ENCODE peak calls at places on chromosomes 16 and 17, in nine cellular contexts. H is testis, Z is sigmoid colon, I is A549, V is endothelial cell of umbilical vein, L is heart left ventricle, Q is right lobe of liver, A is body of pancreas, N is gastrocnemius medialis. Y is an unnamed sample.

GRCh38 chr17:43860077-43860725 is 13.2 kb downstream of the CD300LG start:
- DNase-seq in A (no peak), H (peak; percentile 60), Q (no peak), V (no peak), I (no peak), N (no peak), Z (peak; percentile 52), L (no peak), Y (no peak)

GRCh38 chr17:34252890-34253525 is 2.1 kb upstream of the CCL2 start:
- DNase-seq in V (no peak), Z (no peak), L (no peak), Q (no peak), H (no peak), A (no peak), N (no peak), I (no peak), Y (no peak)

GRCh38 chr17:73028311-73028755 is 64.2 kb downstream of the SLC39A11 start:
- DNase-seq in N (no peak), A (no peak), H (no peak), Q (no peak), L (no peak), Z (no peak), V (no peak), I (no peak), Y (no peak)

GRCh38 chr17:14019186-14019956 is 49.9 kb upstream of the COX10 start:
- DNase-seq in Z (no peak), N (no peak), V (no peak), Q (peak; percentile 37), H (no peak), I (no peak), A (no peak), L (no peak), Y (no peak)

GRCh38 chr17:48505788-48506187 is 25.0 kb downstream of the HOXB1 start:
- DNase-seq in N (no peak), Z (no peak), H (no peak), A (peak; percentile 38), Q (no peak), V (peak; percentile 77), I (peak; percentile 78), L (no peak), Y (no peak)

GRCh38 chr16:12119562-12119961 is 143.0 kb downstream of the SNX29 start:
- DNase-seq in A (no peak), H (peak; percentile 59), I (no peak), Q (no peak), N (no peak), L (peak; percentile 45), Z (no peak), V (no peak), Y (peak; percentile 68)

GRCh38 chr17:78316867-78317816 is 42.7 kb downstream of the SOCS3 start:
- DNase-seq in A (peak; percentile 75), I (peak; percentile 89), L (no peak), Z (no peak), V (no peak), N (no peak), H (no peak), Q (peak; percentile 64), Y (peak; percentile 92)

GRCh38 chr17:43021739-43022512 is at the start of gene VAT1:
- DNase-seq in V (peak; percentile 78), Z (peak; percentile 91), N (peak; percentile 54), L (peak; percentile 88), Q (peak; percentile 86), I (peak; percentile 94), A (peak; percentile 82), H (peak; percentile 89), Y (peak; percentile 82)

GRCh38 chr16:69865701-69866100 is 85.4 kb upstream of the CLEC18A start:
- DNase-seq in L (peak; percentile 52), H (no peak), Q (no peak), N (no peak), V (no peak), Z (no peak), A (no peak), I (no peak), Y (no peak)

GRCh38 chr17:82089723-82090548 is 8.1 kb downstream of the FASN start:
- DNase-seq in I (no peak), L (no peak), Q (no peak), H (no peak), N (no peak), A (no peak), V (no peak), Z (no peak), Y (no peak)

GRCh38 chr16:30997000-30997886 is 12.2 kb downstream of the HSD3B7 start:
- DNase-seq in A (peak; percentile 83), Q (peak; percentile 94), I (peak; percentile 93), V (peak; percentile 37), Z (peak; percentile 95), L (peak; percentile 83), H (peak; percentile 86), N (peak; percentile 67), Y (peak; percentile 54)

GRCh38 chr17:8376302-8377067 is at the start of gene KRABD2:
- DNase-seq in Z (peak; percentile 93), A (peak; percentile 97), V (peak; percentile 92), I (peak; percentile 99), H (peak; percentile 93), L (peak; percentile 95), N (peak; percentile 84), Q (peak; percentile 94), Y (peak; percentile 90)

GRCh38 chr16:12546918-12547607 is 256.6 kb downstream of the CPPED1 start:
- DNase-seq in Q (no peak), N (no peak), H (no peak), A (no peak), Z (no peak), L (no peak), V (peak; percentile 6), I (no peak), Y (no peak)

GRCh38 chr17:4492762-4493561 is 5.7 kb upstream of the SPNS2 start:
- DNase-seq in H (peak; percentile 75), I (peak; percentile 64), V (peak; percentile 54), L (no peak), Z (no peak), Q (peak; percentile 34), A (peak; percentile 38), N (no peak), Y (peak; percentile 45)

DNA sequence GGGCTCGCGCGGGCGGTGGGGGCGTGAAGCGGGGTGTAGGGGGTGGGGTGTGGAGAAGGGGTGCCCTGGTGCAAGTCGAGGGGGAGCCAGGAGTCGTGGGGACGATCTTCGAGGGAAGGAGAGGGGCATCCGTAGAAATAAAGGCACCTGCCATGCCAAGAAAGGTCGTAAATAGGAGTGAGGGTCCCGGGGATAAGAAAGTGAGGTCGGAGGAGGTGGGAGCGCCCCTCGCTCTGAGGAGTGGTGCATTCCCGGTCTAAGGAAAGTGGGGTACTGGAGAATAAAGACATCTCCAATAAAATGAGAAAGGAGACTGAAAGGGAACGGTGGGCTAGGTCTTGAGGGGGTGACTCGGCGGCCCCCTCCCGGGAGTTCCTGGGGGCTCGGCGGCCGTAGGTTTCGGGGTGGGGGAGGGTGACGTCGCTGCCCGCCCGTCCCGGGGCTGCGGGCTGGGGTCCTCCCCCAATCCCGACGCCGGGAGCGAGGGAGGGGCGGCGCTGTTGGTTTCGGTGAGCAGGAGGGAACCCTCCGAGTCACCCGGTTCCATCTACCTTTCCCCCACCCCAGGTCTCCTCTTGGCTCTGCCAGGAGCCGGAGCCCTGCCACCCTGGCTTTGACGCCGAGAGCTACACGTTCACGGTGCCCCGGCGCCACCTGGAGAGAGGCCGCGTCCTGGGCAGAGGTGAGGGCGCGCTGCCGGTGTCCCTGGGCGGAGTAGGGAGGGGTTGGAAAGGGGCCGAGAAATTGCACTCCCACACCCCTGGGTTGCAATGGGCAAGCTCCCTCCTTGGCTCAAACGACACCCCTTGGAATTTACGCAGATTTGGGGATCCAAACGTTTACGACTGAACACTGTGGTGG is 868 bp downstream of the CDH1 start:
- DNase-seq in Z (no peak), N (no peak), H (peak; percentile 17), V (no peak), Q (peak; percentile 78), L (no peak), A (peak; percentile 88), I (peak; percentile 73), Y (peak; percentile 82)
- TF ChIP-seq POLR2A in Z (no peak), N (no peak), H (no peak), V (no peak), Q (peak; percentile 57), L (no peak), A (peak; percentile 78), I (no peak), Y (no peak)

GRCh38 chr16:75104836-75105235 is 11.7 kb downstream of the LDHD start:
- DNase-seq in H (no peak), I (no peak), Q (no peak), A (no peak), Z (peak; percentile 69), N (no peak), L (no peak), V (no peak), Y (no peak)
- H3K4me1 ChIP-seq in H (peaks cover 15% of the 10 kb centered on the region), I (peaks cover 20% of the 10 kb centered on the region), Q (no peaks in the 10 kb centered on the region), A (peaks cover 13% of the 10 kb centered on the region), Z (peaks cover 73% of the 10 kb centered on the region), N (peaks cover 65% of the 10 kb centered on the region), L (peaks cover 30% of the 10 kb centered on the region), V (peaks cover 21% of the 10 kb centered on the region), Y (peaks cover 36% of the 10 kb centered on the region)

GRCh38 chr16:3317315-3317999 is 12.2 kb downstream of the ZNF75A start:
- DNase-seq in Z (no peak), V (peak; percentile 29), I (no peak), Q (no peak), N (no peak), L (no peak), H (no peak), A (no peak), Y (no peak)

GRCh38 chr16:3306078-3306477 is 781 bp downstream of the ZNF75A start:
- DNase-seq in Z (no peak), A (no peak), N (no peak), V (no peak), H (no peak), Q (no peak), I (no peak), L (no peak), Y (no peak)

DNA sequence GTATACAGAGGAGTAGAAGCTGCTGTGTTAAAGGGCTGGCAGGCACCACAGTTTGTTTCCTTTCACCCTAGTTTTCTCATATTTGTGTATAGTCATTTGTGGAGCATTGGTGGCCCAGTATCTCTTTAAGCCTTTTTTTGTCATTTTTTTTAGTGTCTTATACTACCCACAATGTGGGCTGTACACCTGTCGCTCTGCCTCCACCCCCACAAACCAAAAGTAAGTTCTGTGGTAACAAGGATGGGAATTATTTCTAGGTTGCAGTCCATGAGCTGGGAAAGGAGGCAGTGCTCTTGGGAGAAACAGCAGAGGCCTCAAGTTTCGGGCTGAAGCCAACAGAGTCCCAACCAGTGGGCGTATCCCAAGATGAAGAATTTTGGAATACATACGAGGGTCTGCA is 6.2 kb downstream of the ZNF75A start:
- DNase-seq in Z (no peak), H (no peak), A (no peak), I (no peak), Q (no peak), L (no peak), V (no peak), N (no peak), Y (no peak)
- H3K9me3 ChIP-seq in Z (peaks cover 29% of the 10 kb centered on the region), H (no peaks in the 10 kb centered on the region), A (no peaks in the 10 kb centered on the region), I (peaks cover 98% of the 10 kb centered on the region), Q (peaks cover 44% of the 10 kb centered on the region), L (peaks cover 100% of the 10 kb centered on the region), V (peaks cover 5% of the 10 kb centered on the region), N (peaks cover 53% of the 10 kb centered on the region), Y (no peaks in the 10 kb centered on the region)

DNA sequence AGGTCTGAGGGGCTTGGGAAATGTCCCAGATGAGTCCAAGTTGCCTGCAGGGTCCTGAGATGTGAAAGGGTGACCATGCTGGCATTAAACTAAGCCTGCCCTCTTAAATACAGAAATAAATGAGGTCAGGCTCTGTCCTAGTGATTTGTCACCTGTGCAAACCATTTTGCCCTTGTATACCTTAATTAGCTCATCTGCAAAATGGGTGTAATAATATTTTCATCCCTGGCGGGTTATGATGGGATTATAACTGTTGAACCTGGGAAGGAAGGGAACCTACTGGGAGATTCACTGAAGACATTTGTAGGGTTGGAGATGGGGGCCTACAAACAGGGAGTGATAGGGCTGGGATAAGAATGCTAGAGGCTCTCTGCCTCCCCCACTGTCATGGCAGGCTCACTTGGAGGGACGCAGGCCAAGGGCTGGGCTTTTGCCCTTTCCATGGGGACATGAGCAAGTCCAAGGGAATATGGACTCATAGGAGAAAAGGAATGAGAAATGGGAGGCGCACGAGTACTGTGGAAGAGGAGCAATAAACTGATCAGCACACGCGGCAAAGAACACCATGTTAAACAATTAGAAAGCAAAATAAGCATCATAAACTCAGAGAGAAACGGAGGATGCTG is 4.4 kb downstream of the NKD1 start:
- DNase-seq in A (no peak), V (no peak), Q (no peak), I (no peak), H (no peak), L (no peak), N (no peak), Z (no peak), Y (no peak)
- TF ChIP-seq POLR2A in A (no peak), V (no peak), Q (no peak), I (no peak), H (no peak), L (no peak), N (no peak), Z (no peak), Y (no peak)